ENCODE peak calls at places on chromosomes 16 and 17, in five cellular contexts. One of them, this sample, is unnamed.

GRCh38 chr16:685967-686366 is 1.8 kb upstream of the JMJD8 start:
- DNase-seq in tibial nerve: no peak
- DNase-seq in left ventricle myocardium inferior: no peak
- DNase-seq in AG04450: no peak
- DNase-seq in ovary: peak
- DNase-seq in this sample: no peak

GRCh38 chr17:39769974-39770587 is 32.3 kb downstream of the GRB7 start:
- DNase-seq in AG04450: peak
- DNase-seq in ovary: no peak
- DNase-seq in left ventricle myocardium inferior: no peak
- DNase-seq in tibial nerve: no peak
- DNase-seq in this sample: peak

GRCh38 chr17:42414782-42415409 is 8.2 kb downstream of the CAVIN1 start:
- DNase-seq in ovary: no peak
- DNase-seq in tibial nerve: no peak
- DNase-seq in AG04450: no peak
- DNase-seq in left ventricle myocardium inferior: no peak
- DNase-seq in this sample: no peak

GRCh38 chr16:1330260-1330914 is 3.1 kb upstream of the BAIAP3 start:
- DNase-seq in AG04450: no peak
- DNase-seq in left ventricle myocardium inferior: no peak
- DNase-seq in ovary: no peak
- DNase-seq in tibial nerve: no peak
- DNase-seq in this sample: no peak

GRCh38 chr17:77375108-77375507 is 234.3 kb downstream of the SEC14L1 start:
- DNase-seq in AG04450: no peak
- DNase-seq in ovary: no peak
- DNase-seq in left ventricle myocardium inferior: no peak
- DNase-seq in tibial nerve: no peak
- DNase-seq in this sample: no peak

GRCh38 chr17:57471941-57472368 is 215.6 kb downstream of the MSI2 start:
- DNase-seq in AG04450: no peak
- DNase-seq in tibial nerve: no peak
- DNase-seq in ovary: no peak
- DNase-seq in left ventricle myocardium inferior: no peak
- DNase-seq in this sample: no peak

GRCh38 chr17:19727466-19728113 is 11.2 kb upstream of the SLC47A2 start:
- DNase-seq in AG04450: peak
- DNase-seq in ovary: peak
- DNase-seq in left ventricle myocardium inferior: peak
- DNase-seq in tibial nerve: peak
- DNase-seq in this sample: no peak

GRCh38 chr16:16120382-16121184 is 102.7 kb downstream of the ABCC6 start:
- DNase-seq in ovary: no peak
- DNase-seq in AG04450: no peak
- DNase-seq in tibial nerve: no peak
- DNase-seq in left ventricle myocardium inferior: peak
- DNase-seq in this sample: no peak

GRCh38 chr16:57859331-57859730 is 57.0 kb upstream of the KIFC3 start:
- DNase-seq in ovary: no peak
- DNase-seq in tibial nerve: no peak
- DNase-seq in AG04450: no peak
- DNase-seq in left ventricle myocardium inferior: no peak
- DNase-seq in this sample: peak

GRCh38 chr17:19728114-19728495 is 11.7 kb upstream of the SLC47A2 start:
- DNase-seq in ovary: peak
- DNase-seq in tibial nerve: peak
- DNase-seq in AG04450: peak
- DNase-seq in left ventricle myocardium inferior: peak
- DNase-seq in this sample: peak

GRCh38 chr17:1180434-1180742 is 607 bp upstream of the ABR start:
- DNase-seq in tibial nerve: no peak
- DNase-seq in ovary: no peak
- DNase-seq in AG04450: no peak
- DNase-seq in left ventricle myocardium inferior: no peak
- DNase-seq in this sample: no peak
- H3K27ac ChIP-seq in tibial nerve: peak
- H3K27ac ChIP-seq in ovary: peak
- H3K27ac ChIP-seq in AG04450: no peak
- H3K27ac ChIP-seq in left ventricle myocardium inferior: peak
- H3K27ac ChIP-seq in this sample: no peak

GRCh38 chr17:65415991-65416390 is 145.5 kb downstream of the AXIN2 start:
- DNase-seq in tibial nerve: no peak
- DNase-seq in AG04450: no peak
- DNase-seq in left ventricle myocardium inferior: no peak
- DNase-seq in ovary: no peak
- DNase-seq in this sample: no peak

GRCh38 chr17:65413390-65413789 is 148.1 kb downstream of the AXIN2 start:
- DNase-seq in AG04450: no peak
- DNase-seq in left ventricle myocardium inferior: no peak
- DNase-seq in ovary: no peak
- DNase-seq in tibial nerve: no peak
- DNase-seq in this sample: no peak

GRCh38 chr17:65417406-65418221 is 143.8 kb downstream of the AXIN2 start:
- DNase-seq in ovary: no peak
- DNase-seq in tibial nerve: no peak
- DNase-seq in left ventricle myocardium inferior: no peak
- DNase-seq in AG04450: no peak
- DNase-seq in this sample: no peak

GRCh38 chr17:65423346-65424140 is 137.9 kb downstream of the AXIN2 start:
- DNase-seq in left ventricle myocardium inferior: no peak
- DNase-seq in ovary: no peak
- DNase-seq in tibial nerve: no peak
- DNase-seq in AG04450: no peak
- DNase-seq in this sample: no peak

DNA sequence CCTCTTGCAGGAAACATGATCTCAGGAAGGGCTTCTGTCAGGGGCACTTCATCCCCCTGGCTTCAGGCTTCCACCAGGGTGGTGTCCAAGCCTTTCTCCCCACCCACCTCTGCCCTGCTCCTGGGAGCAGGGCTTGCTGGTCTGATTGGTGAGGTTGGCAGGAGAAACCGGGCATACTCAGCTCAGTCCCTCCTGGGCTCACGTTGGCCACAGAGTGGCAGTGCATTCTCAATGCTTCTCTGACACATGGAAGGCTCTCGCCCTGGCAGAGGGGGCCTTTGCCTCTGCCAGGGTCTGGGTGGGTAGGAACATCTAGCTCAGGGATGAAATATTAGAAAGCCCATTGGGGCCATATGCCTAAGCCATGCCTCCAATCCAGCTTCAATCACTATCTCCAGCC is 142.8 kb downstream of the AXIN2 start:
- DNase-seq in tibial nerve: no peak
- DNase-seq in AG04450: no peak
- DNase-seq in ovary: no peak
- DNase-seq in left ventricle myocardium inferior: no peak
- DNase-seq in this sample: no peak
- TF ChIP-seq CTCF in tibial nerve: no peak
- TF ChIP-seq CTCF in AG04450: no peak
- TF ChIP-seq CTCF in ovary: no peak
- TF ChIP-seq CTCF in left ventricle myocardium inferior: peak
- TF ChIP-seq CTCF in this sample: no peak

GRCh38 chr16:71383054-71383773 is 24.7 kb downstream of the CALB2 start:
- DNase-seq in left ventricle myocardium inferior: no peak
- DNase-seq in ovary: no peak
- DNase-seq in AG04450: no peak
- DNase-seq in tibial nerve: no peak
- DNase-seq in this sample: no peak
- H3K27ac ChIP-seq in left ventricle myocardium inferior: no peak
- H3K27ac ChIP-seq in ovary: no peak
- H3K27ac ChIP-seq in AG04450: no peak
- H3K27ac ChIP-seq in tibial nerve: no peak
- H3K27ac ChIP-seq in this sample: no peak

GRCh38 chr17:70033165-70033564 is 41.9 kb upstream of the KCNJ16 start:
- DNase-seq in ovary: no peak
- DNase-seq in tibial nerve: no peak
- DNase-seq in AG04450: no peak
- DNase-seq in left ventricle myocardium inferior: no peak
- DNase-seq in this sample: no peak
- TF ChIP-seq CTCF in ovary: no peak
- TF ChIP-seq CTCF in tibial nerve: no peak
- TF ChIP-seq CTCF in AG04450: no peak
- TF ChIP-seq CTCF in left ventricle myocardium inferior: no peak
- TF ChIP-seq CTCF in this sample: no peak

DNA sequence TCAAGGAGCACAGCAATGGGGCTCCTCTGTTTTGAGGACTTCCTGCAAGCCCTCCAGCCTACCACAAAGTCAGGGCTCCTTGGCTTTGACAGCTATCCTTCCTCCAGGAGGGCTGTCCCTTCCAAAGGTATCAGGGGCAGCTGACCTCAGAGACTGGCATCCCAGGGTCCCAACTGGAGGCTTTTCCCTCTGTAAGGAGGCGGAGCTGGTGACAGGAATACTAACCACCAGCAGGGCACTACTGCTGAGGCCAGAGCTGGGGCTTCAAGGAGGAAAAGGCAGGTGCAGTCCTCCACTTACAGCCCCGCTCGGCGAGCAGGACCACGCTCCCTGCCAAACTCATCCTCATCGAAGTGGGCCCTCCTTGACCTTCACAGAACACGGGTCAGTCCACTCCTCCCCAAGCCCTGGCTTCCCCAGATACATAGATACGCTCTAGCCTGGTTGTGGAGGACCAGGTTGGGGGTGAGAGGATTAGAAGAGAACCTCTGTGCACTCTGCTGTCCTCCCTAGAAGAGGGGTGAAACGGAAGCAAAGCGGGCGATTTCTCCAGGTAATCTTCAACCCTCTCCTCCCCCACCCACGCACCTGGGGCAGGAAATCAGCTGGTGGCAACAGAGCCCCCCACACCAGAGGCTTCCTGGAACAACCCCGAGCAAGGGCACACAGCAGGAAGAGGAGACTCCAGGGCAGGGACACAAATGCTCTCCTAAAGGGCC is 20.5 kb downstream of the ST3GAL2 start:
- DNase-seq in ovary: no peak
- DNase-seq in tibial nerve: no peak
- DNase-seq in AG04450: no peak
- DNase-seq in left ventricle myocardium inferior: no peak
- DNase-seq in this sample: no peak
- H3K27ac ChIP-seq in ovary: no peak
- H3K27ac ChIP-seq in tibial nerve: no peak
- H3K27ac ChIP-seq in AG04450: no peak
- H3K27ac ChIP-seq in left ventricle myocardium inferior: peak
- H3K27ac ChIP-seq in this sample: peak

GRCh38 chr17:46193246-46193625 is at the start of gene KANSL1:
- DNase-seq in ovary: peak
- DNase-seq in AG04450: peak
- DNase-seq in left ventricle myocardium inferior: peak
- DNase-seq in tibial nerve: peak
- DNase-seq in this sample: peak
- TF ChIP-seq CTCF in ovary: peak
- TF ChIP-seq CTCF in AG04450: peak
- TF ChIP-seq CTCF in left ventricle myocardium inferior: peak
- TF ChIP-seq CTCF in tibial nerve: peak
- TF ChIP-seq CTCF in this sample: peak

This sample was measured in RWPE1.